ENCODE peak calls at places on chromosome 16, in six cellular contexts. P, U, A, E, J and C are unnamed samples.

GRCh38 chr16:10749680-10750035 is 6.0 kb downstream of the NUBP1 start:
- DNase-seq in A (peak), E (no peak), P (no peak), J (peak), U (no peak), C (peak)

GRCh38 chr16:86569843-86570447 is 3.3 kb downstream of the FOXC2 start:
- DNase-seq in J (no peak), U (no peak), P (no peak), E (no peak), A (no peak), C (no peak)

GRCh38 chr16:9047689-9048301 is 43.6 kb upstream of the HAPSTR1 start:
- DNase-seq in P (peak), E (no peak), A (peak), J (peak), U (peak), C (peak)

GRCh38 chr16:50866806-50867205 is 124.9 kb downstream of the CYLD start:
- DNase-seq in E (no peak), J (no peak), P (no peak), U (no peak), A (no peak), C (no peak)

GRCh38 chr16:79685871-79686270 is 85.3 kb upstream of the MAF start:
- DNase-seq in U (no peak), E (no peak), J (no peak), A (no peak), P (no peak), C (no peak)

GRCh38 chr16:89257281-89257731 is 39.8 kb downstream of the ZNF778 start:
- DNase-seq in A (peak), U (no peak), P (no peak), E (no peak), J (peak), C (no peak)

GRCh38 chr16:64455275-64455674 is 666.6 kb downstream of the CDH11 start:
- DNase-seq in E (no peak), A (peak), J (peak), U (no peak), P (no peak), C (peak)

GRCh38 chr16:56257666-56258359 is 66.5 kb downstream of the GNAO1 start:
- DNase-seq in A (no peak), U (no peak), P (no peak), E (no peak), J (no peak), C (no peak)

GRCh38 chr16:23516366-23517137 is 6.3 kb upstream of the GGA2 start:
- DNase-seq in J (no peak), E (no peak), P (no peak), U (no peak), A (no peak), C (no peak)

GRCh38 chr16:1144476-1145382 is 8.2 kb upstream of the CACNA1H start:
- DNase-seq in U (no peak), A (no peak), E (no peak), P (no peak), J (no peak), C (no peak)

GRCh38 chr16:75053791-75054555 is 55.1 kb downstream of the ZNRF1 start:
- DNase-seq in E (peak), P (peak), U (no peak), A (no peak), J (no peak), C (no peak)

GRCh38 chr16:79093554-79093967 is 507.0 kb downstream of the MAF start:
- DNase-seq in U (no peak), A (no peak), E (no peak), P (no peak), J (no peak), C (peak)

GRCh38 chr16:65274576-65274975 is 152.7 kb upstream of the CDH11 start:
- DNase-seq in E (no peak), P (no peak), U (no peak), A (no peak), J (no peak), C (peak)